ENCODE peak calls at places on chromosomes 12 and 14, in eight cellular contexts. S, N, M, K, R, B, C and U are unnamed samples.

GRCh38 chr12:85642288-85642687 is 193.9 kb downstream of the RASSF9 start:
- DNase-seq in S (no peak), N (no peak), M (no peak), K (no peak), R (no peak), B (no peak), C (no peak), U (no peak)

GRCh38 chr12:115943630-115944391 is 333.7 kb downstream of the MED13L start:
- DNase-seq in S (peak; percentile 81), N (no peak), M (no peak), K (no peak), R (no peak), B (no peak), C (no peak), U (no peak)

GRCh38 chr12:52825961-52826360 is 8.2 kb downstream of the KRT79 start:
- DNase-seq in S (no peak), N (no peak), M (no peak), K (no peak), R (no peak), B (no peak), C (no peak), U (no peak)

GRCh38 chr12:92570056-92570753 is 132.6 kb upstream of the PLEKHG7 start:
- DNase-seq in S (no peak), N (peak; percentile 43), M (peak; percentile 96), K (no peak), R (no peak), B (peak; percentile 78), C (peak; percentile 31), U (peak; percentile 38)

GRCh38 chr12:11746024-11746771 is 96.7 kb downstream of the ETV6 start:
- DNase-seq in S (no peak), N (no peak), M (no peak), K (no peak), R (no peak), B (peak; percentile 44), C (no peak), U (no peak)

GRCh38 chr12:117587646-117588287 is 226.3 kb upstream of the NOS1 start:
- DNase-seq in S (peak; percentile 65), N (peak; percentile 11), M (peak; percentile 54), K (peak; percentile 61), R (no peak), B (no peak), C (peak; percentile 24), U (peak; percentile 30)

GRCh38 chr12:92003701-92004100 is 141.9 kb downstream of the BTG1 start:
- DNase-seq in S (no peak), N (no peak), M (no peak), K (no peak), R (no peak), B (no peak), C (no peak), U (no peak)

GRCh38 chr12:49346659-49347306 is at the start of gene DNAJC22:
- DNase-seq in S (peak; percentile 50), N (no peak), M (peak; percentile 76), K (peak; percentile 59), R (no peak), B (no peak), C (no peak), U (no peak)

GRCh38 chr14:100155049-100155621 is 4.3 kb downstream of the DEGS2 start:
- DNase-seq in S (peak; percentile 18), N (no peak), M (peak; percentile 8), K (peak; percentile 77), R (no peak), B (peak; percentile 79), C (no peak), U (peak; percentile 77)